ENCODE peak calls at places on chromosomes 7 and 10, in five cellular contexts. One of them, this sample, is unnamed.

GRCh38 chr10:118800920-118801319 is 46.1 kb upstream of the CACUL1 start:
- DNase-seq in ovary: no peak
- DNase-seq in dorsolateral prefrontal cortex: no peak
- DNase-seq in PC-3: peak
- DNase-seq in upper lobe of right lung: peak
- DNase-seq in this sample: peak

GRCh38 chr10:6219494-6219836 is 16.7 kb downstream of the PFKFB3 start:
- DNase-seq in dorsolateral prefrontal cortex: no peak
- DNase-seq in PC-3: no peak
- DNase-seq in upper lobe of right lung: no peak
- DNase-seq in ovary: no peak
- DNase-seq in this sample: no peak

GRCh38 chr7:39609462-39610149 is 13.8 kb upstream of the RALA start:
- DNase-seq in upper lobe of right lung: peak
- DNase-seq in ovary: no peak
- DNase-seq in PC-3: no peak
- DNase-seq in dorsolateral prefrontal cortex: no peak
- DNase-seq in this sample: no peak

GRCh38 chr7:82056282-82056681 is 286.4 kb upstream of the HGF start:
- DNase-seq in dorsolateral prefrontal cortex: no peak
- DNase-seq in PC-3: no peak
- DNase-seq in upper lobe of right lung: no peak
- DNase-seq in ovary: no peak
- DNase-seq in this sample: no peak

GRCh38 chr10:112369495-112370423 is 4.2 kb upstream of the ACSL5 start:
- DNase-seq in upper lobe of right lung: peak
- DNase-seq in PC-3: no peak
- DNase-seq in dorsolateral prefrontal cortex: no peak
- DNase-seq in ovary: no peak
- DNase-seq in this sample: peak

GRCh38 chr10:77511498-77512218 is 126.0 kb downstream of the KCNMA1 start:
- DNase-seq in PC-3: peak
- DNase-seq in dorsolateral prefrontal cortex: no peak
- DNase-seq in upper lobe of right lung: no peak
- DNase-seq in ovary: no peak
- DNase-seq in this sample: no peak

GRCh38 chr10:70528726-70529362 is 50.3 kb downstream of the PALD1 start:
- DNase-seq in PC-3: peak
- DNase-seq in upper lobe of right lung: no peak
- DNase-seq in dorsolateral prefrontal cortex: no peak
- DNase-seq in ovary: no peak
- DNase-seq in this sample: no peak

GRCh38 chr10:45377858-45378257 is 3.8 kb downstream of the ALOX5 start:
- DNase-seq in PC-3: no peak
- DNase-seq in upper lobe of right lung: no peak
- DNase-seq in ovary: no peak
- DNase-seq in dorsolateral prefrontal cortex: no peak
- DNase-seq in this sample: no peak

GRCh38 chr10:46550076-46550790 is 6.2 kb downstream of the GPRIN2 start:
- DNase-seq in upper lobe of right lung: peak
- DNase-seq in dorsolateral prefrontal cortex: peak
- DNase-seq in PC-3: no peak
- DNase-seq in ovary: peak
- DNase-seq in this sample: peak

GRCh38 chr10:78520737-78521430 is 487.2 kb downstream of the RPS24 start:
- DNase-seq in PC-3: peak
- DNase-seq in ovary: no peak
- DNase-seq in dorsolateral prefrontal cortex: no peak
- DNase-seq in upper lobe of right lung: no peak
- DNase-seq in this sample: peak

GRCh38 chr7:29355388-29355787 is 160.8 kb downstream of the CHN2 start:
- DNase-seq in upper lobe of right lung: no peak
- DNase-seq in ovary: no peak
- DNase-seq in dorsolateral prefrontal cortex: no peak
- DNase-seq in PC-3: no peak
- DNase-seq in this sample: no peak

GRCh38 chr10:79100761-79101160 is 32.0 kb downstream of the ZMIZ1 start:
- DNase-seq in dorsolateral prefrontal cortex: no peak
- DNase-seq in ovary: no peak
- DNase-seq in upper lobe of right lung: no peak
- DNase-seq in PC-3: no peak
- DNase-seq in this sample: no peak

GRCh38 chr10:129914153-129914855 is 49.8 kb downstream of the EBF3 start:
- DNase-seq in upper lobe of right lung: peak
- DNase-seq in dorsolateral prefrontal cortex: no peak
- DNase-seq in ovary: no peak
- DNase-seq in PC-3: no peak
- DNase-seq in this sample: no peak

GRCh38 chr7:74501298-74501697 is 47.6 kb downstream of the GTF2IRD1 start:
- DNase-seq in PC-3: no peak
- DNase-seq in ovary: no peak
- DNase-seq in dorsolateral prefrontal cortex: no peak
- DNase-seq in upper lobe of right lung: peak
- DNase-seq in this sample: no peak

GRCh38 chr7:44735403-44736165 is 13.1 kb upstream of the ZMIZ2 start:
- DNase-seq in upper lobe of right lung: no peak
- DNase-seq in dorsolateral prefrontal cortex: no peak
- DNase-seq in ovary: no peak
- DNase-seq in PC-3: peak
- DNase-seq in this sample: no peak

GRCh38 chr10:72802291-72803118 is 91.0 kb upstream of the OIT3 start:
- DNase-seq in ovary: no peak
- DNase-seq in PC-3: peak
- DNase-seq in upper lobe of right lung: no peak
- DNase-seq in dorsolateral prefrontal cortex: no peak
- DNase-seq in this sample: no peak

GRCh38 chr10:34219860-34220518 is 595.1 kb downstream of the PARD3 start:
- DNase-seq in ovary: no peak
- DNase-seq in dorsolateral prefrontal cortex: no peak
- DNase-seq in PC-3: no peak
- DNase-seq in upper lobe of right lung: no peak
- DNase-seq in this sample: no peak

GRCh38 chr7:90771281-90771680 is 175.2 kb downstream of the CDK14 start:
- DNase-seq in ovary: no peak
- DNase-seq in PC-3: no peak
- DNase-seq in upper lobe of right lung: no peak
- DNase-seq in dorsolateral prefrontal cortex: no peak
- DNase-seq in this sample: no peak

GRCh38 chr10:123808286-123808685 is 83.3 kb downstream of the CPXM2 start:
- DNase-seq in PC-3: no peak
- DNase-seq in dorsolateral prefrontal cortex: no peak
- DNase-seq in upper lobe of right lung: no peak
- DNase-seq in ovary: no peak
- DNase-seq in this sample: no peak

GRCh38 chr10:29089094-29089493 is 199.8 kb upstream of the LYZL1 start:
- DNase-seq in PC-3: no peak
- DNase-seq in ovary: no peak
- DNase-seq in dorsolateral prefrontal cortex: no peak
- DNase-seq in upper lobe of right lung: no peak
- DNase-seq in this sample: no peak

GRCh38 chr7:65839846-65840245 is 33.0 kb upstream of the VKORC1L1 start:
- DNase-seq in dorsolateral prefrontal cortex: no peak
- DNase-seq in ovary: no peak
- DNase-seq in upper lobe of right lung: no peak
- DNase-seq in PC-3: no peak
- DNase-seq in this sample: no peak

GRCh38 chr7:13181221-13181620 is 493.8 kb downstream of the ARL4A start:
- DNase-seq in upper lobe of right lung: no peak
- DNase-seq in ovary: no peak
- DNase-seq in dorsolateral prefrontal cortex: no peak
- DNase-seq in PC-3: peak
- DNase-seq in this sample: no peak

GRCh38 chr10:12448729-12449391 is 99.5 kb downstream of the CAMK1D start:
- DNase-seq in PC-3: peak
- DNase-seq in ovary: peak
- DNase-seq in dorsolateral prefrontal cortex: no peak
- DNase-seq in upper lobe of right lung: no peak
- DNase-seq in this sample: no peak

GRCh38 chr10:3676564-3676963 is 108.4 kb downstream of the KLF6 start:
- DNase-seq in upper lobe of right lung: no peak
- DNase-seq in ovary: no peak
- DNase-seq in PC-3: no peak
- DNase-seq in dorsolateral prefrontal cortex: no peak
- DNase-seq in this sample: no peak

GRCh38 chr7:28733035-28733434 is 225.1 kb downstream of the TRIL start:
- DNase-seq in PC-3: no peak
- DNase-seq in dorsolateral prefrontal cortex: no peak
- DNase-seq in upper lobe of right lung: no peak
- DNase-seq in ovary: no peak
- DNase-seq in this sample: no peak

GRCh38 chr7:116984917-116985316 is 31.6 kb downstream of the ST7 start:
- DNase-seq in ovary: no peak
- DNase-seq in upper lobe of right lung: no peak
- DNase-seq in PC-3: peak
- DNase-seq in dorsolateral prefrontal cortex: no peak
- DNase-seq in this sample: no peak

GRCh38 chr7:150464962-150465361 is 14.5 kb downstream of the GIMAP8 start:
- DNase-seq in PC-3: no peak
- DNase-seq in upper lobe of right lung: no peak
- DNase-seq in dorsolateral prefrontal cortex: no peak
- DNase-seq in ovary: no peak
- DNase-seq in this sample: no peak

GRCh38 chr10:113524539-113525490 is 28.0 kb upstream of the HABP2 start:
- DNase-seq in dorsolateral prefrontal cortex: no peak
- DNase-seq in ovary: no peak
- DNase-seq in PC-3: peak
- DNase-seq in upper lobe of right lung: no peak
- DNase-seq in this sample: no peak

DNA sequence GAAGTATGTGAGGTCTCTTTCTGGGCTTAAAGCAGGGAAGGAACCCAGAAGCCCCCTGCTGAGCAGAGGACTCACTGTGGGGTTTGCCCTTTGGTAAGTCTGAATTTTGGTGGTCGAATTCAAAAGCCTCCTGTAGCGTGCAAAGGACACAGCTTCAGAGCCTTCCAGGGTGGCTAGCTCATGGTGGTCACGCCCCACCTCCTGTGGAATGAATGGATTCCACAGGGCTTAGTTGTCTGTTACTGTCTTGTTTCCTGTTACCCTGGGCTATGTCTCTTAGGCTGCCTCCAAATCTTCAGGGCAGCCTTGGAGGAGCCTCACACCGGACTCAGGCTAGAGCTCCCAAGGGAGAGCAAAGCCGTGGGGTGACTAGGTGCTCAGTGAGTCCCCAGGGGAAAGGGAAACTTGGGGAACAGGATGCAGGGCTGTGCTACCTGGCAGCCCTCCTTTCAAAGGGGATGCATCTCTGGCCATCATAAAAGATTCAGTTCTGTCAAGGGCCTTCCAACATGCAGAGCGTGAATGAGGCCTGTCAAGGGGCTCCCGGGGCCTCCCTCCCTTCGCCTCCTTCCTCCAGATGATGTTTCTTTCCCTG is 211.7 kb downstream of the CCSER2 start:
- DNase-seq in ovary: no peak
- DNase-seq in dorsolateral prefrontal cortex: no peak
- DNase-seq in upper lobe of right lung: no peak
- DNase-seq in PC-3: peak
- DNase-seq in this sample: no peak
- H3K4me3 ChIP-seq in ovary: no peak
- H3K4me3 ChIP-seq in dorsolateral prefrontal cortex: peak
- H3K4me3 ChIP-seq in upper lobe of right lung: peak
- H3K4me3 ChIP-seq in PC-3: peak
- H3K4me3 ChIP-seq in this sample: peak

GRCh38 chr10:64080071-64080470 is 558.9 kb downstream of the REEP3 start:
- DNase-seq in ovary: no peak
- DNase-seq in upper lobe of right lung: no peak
- DNase-seq in dorsolateral prefrontal cortex: no peak
- DNase-seq in PC-3: no peak
- DNase-seq in this sample: no peak

GRCh38 chr10:64075604-64076003 is 554.4 kb downstream of the REEP3 start:
- DNase-seq in ovary: no peak
- DNase-seq in dorsolateral prefrontal cortex: no peak
- DNase-seq in PC-3: no peak
- DNase-seq in upper lobe of right lung: no peak
- DNase-seq in this sample: no peak

GRCh38 chr10:64071218-64071617 is 550.0 kb downstream of the REEP3 start:
- DNase-seq in PC-3: no peak
- DNase-seq in upper lobe of right lung: no peak
- DNase-seq in ovary: no peak
- DNase-seq in dorsolateral prefrontal cortex: no peak
- DNase-seq in this sample: no peak

GRCh38 chr10:64079341-64079740 is 558.1 kb downstream of the REEP3 start:
- DNase-seq in upper lobe of right lung: no peak
- DNase-seq in PC-3: no peak
- DNase-seq in ovary: no peak
- DNase-seq in dorsolateral prefrontal cortex: no peak
- DNase-seq in this sample: no peak

GRCh38 chr10:64076322-64076940 is 555.2 kb downstream of the REEP3 start:
- DNase-seq in ovary: no peak
- DNase-seq in dorsolateral prefrontal cortex: no peak
- DNase-seq in PC-3: no peak
- DNase-seq in upper lobe of right lung: no peak
- DNase-seq in this sample: no peak
- TF ChIP-seq CTCF in ovary: no peak
- TF ChIP-seq CTCF in dorsolateral prefrontal cortex: no peak
- TF ChIP-seq CTCF in PC-3: no peak
- TF ChIP-seq CTCF in upper lobe of right lung: no peak
- TF ChIP-seq CTCF in this sample: no peak

GRCh38 chr10:91579351-91579985 is 53.4 kb downstream of the PPP1R3C start:
- DNase-seq in ovary: no peak
- DNase-seq in dorsolateral prefrontal cortex: no peak
- DNase-seq in PC-3: no peak
- DNase-seq in upper lobe of right lung: no peak
- DNase-seq in this sample: no peak

GRCh38 chr10:91587710-91588638 is 44.9 kb downstream of the PPP1R3C start:
- DNase-seq in ovary: peak
- DNase-seq in PC-3: peak
- DNase-seq in upper lobe of right lung: no peak
- DNase-seq in dorsolateral prefrontal cortex: no peak
- DNase-seq in this sample: no peak

DNA sequence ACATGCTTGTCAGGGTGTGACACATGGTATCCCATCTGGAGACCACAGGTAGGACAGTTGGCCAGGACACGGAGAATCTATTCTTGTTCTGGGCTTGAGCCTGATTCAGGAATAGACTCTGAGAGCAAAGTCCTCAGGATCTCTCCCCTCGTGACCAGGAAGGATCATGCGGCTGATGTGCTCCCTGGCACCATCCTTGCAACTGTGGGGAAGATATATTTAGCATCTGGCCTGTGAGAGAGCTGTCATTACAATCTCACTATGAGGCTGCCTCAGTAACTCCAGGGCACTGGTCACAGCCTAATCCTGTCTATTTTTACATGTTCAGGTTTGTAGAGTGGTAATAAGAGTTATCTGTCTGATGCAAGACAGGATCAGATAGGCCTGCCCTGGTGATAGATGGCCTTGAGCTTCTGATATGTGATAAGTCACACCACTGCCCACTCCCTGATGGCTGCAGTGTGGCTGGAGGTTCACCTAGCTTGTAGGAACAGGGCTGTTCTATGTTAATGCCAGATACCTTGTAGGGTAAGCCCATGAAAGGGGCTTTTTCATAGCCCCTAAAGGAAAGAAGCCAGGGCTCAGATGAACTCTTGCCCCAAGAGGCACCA is 50.7 kb downstream of the PPP1R3C start:
- DNase-seq in PC-3: no peak
- DNase-seq in upper lobe of right lung: no peak
- DNase-seq in dorsolateral prefrontal cortex: no peak
- DNase-seq in ovary: no peak
- DNase-seq in this sample: no peak
- H3K27ac ChIP-seq in PC-3: no peak
- H3K27ac ChIP-seq in upper lobe of right lung: no peak
- H3K27ac ChIP-seq in dorsolateral prefrontal cortex: no peak
- H3K27ac ChIP-seq in ovary: no peak
- H3K27ac ChIP-seq in this sample: peak

GRCh38 chr10:62958980-62959379 is 142.8 kb upstream of the EGR2 start:
- DNase-seq in dorsolateral prefrontal cortex: no peak
- DNase-seq in upper lobe of right lung: no peak
- DNase-seq in ovary: no peak
- DNase-seq in PC-3: peak
- DNase-seq in this sample: no peak
- H3K4me3 ChIP-seq in dorsolateral prefrontal cortex: no peak
- H3K4me3 ChIP-seq in upper lobe of right lung: no peak
- H3K4me3 ChIP-seq in ovary: no peak
- H3K4me3 ChIP-seq in PC-3: no peak
- H3K4me3 ChIP-seq in this sample: no peak

This sample was measured in coronary artery.